ENCODE peak calls at places on chromosomes 3 and 15, in nine cellular contexts. One of them, this sample, is unnamed.

GRCh38 chr3:16432714-16433113 is 80.8 kb downstream of the RFTN1 start:
- DNase-seq in pancreas: no peak
- DNase-seq in osteoblast: no peak
- DNase-seq in choroid plexus epithelial cell: no peak
- DNase-seq in fibroblast of pulmonary artery: no peak
- DNase-seq in tibial artery: no peak
- DNase-seq in mucosa of descending colon: no peak
- DNase-seq in transverse colon: no peak
- DNase-seq in lower lobe of right lung: no peak
- DNase-seq in this sample: no peak

GRCh38 chr15:68450192-68450591 is 18.2 kb upstream of the ITGA11 start:
- DNase-seq in pancreas: no peak
- DNase-seq in osteoblast: no peak
- DNase-seq in choroid plexus epithelial cell: no peak
- DNase-seq in fibroblast of pulmonary artery: no peak
- DNase-seq in tibial artery: no peak
- DNase-seq in mucosa of descending colon: no peak
- DNase-seq in transverse colon: no peak
- DNase-seq in lower lobe of right lung: no peak
- DNase-seq in this sample: no peak

GRCh38 chr15:73518180-73518862 is 75.4 kb downstream of the REC114 start:
- DNase-seq in pancreas: no peak
- DNase-seq in osteoblast: peak
- DNase-seq in choroid plexus epithelial cell: no peak
- DNase-seq in fibroblast of pulmonary artery: no peak
- DNase-seq in tibial artery: no peak
- DNase-seq in mucosa of descending colon: no peak
- DNase-seq in transverse colon: no peak
- DNase-seq in lower lobe of right lung: no peak
- DNase-seq in this sample: no peak

GRCh38 chr3:97763586-97764148 is 891 bp upstream of the ARL6 start:
- DNase-seq in pancreas: no peak
- DNase-seq in osteoblast: no peak
- DNase-seq in choroid plexus epithelial cell: peak
- DNase-seq in fibroblast of pulmonary artery: no peak
- DNase-seq in tibial artery: no peak
- DNase-seq in mucosa of descending colon: no peak
- DNase-seq in transverse colon: no peak
- DNase-seq in lower lobe of right lung: no peak
- DNase-seq in this sample: no peak

GRCh38 chr15:45546789-45547188 is 24.2 kb upstream of the SLC30A4 start:
- DNase-seq in pancreas: no peak
- DNase-seq in osteoblast: no peak
- DNase-seq in choroid plexus epithelial cell: no peak
- DNase-seq in fibroblast of pulmonary artery: no peak
- DNase-seq in tibial artery: no peak
- DNase-seq in mucosa of descending colon: no peak
- DNase-seq in transverse colon: no peak
- DNase-seq in lower lobe of right lung: no peak
- DNase-seq in this sample: no peak

GRCh38 chr15:40501487-40501886 is 30.7 kb downstream of the CHST14 start:
- DNase-seq in pancreas: no peak
- DNase-seq in osteoblast: no peak
- DNase-seq in choroid plexus epithelial cell: no peak
- DNase-seq in fibroblast of pulmonary artery: no peak
- DNase-seq in tibial artery: no peak
- DNase-seq in mucosa of descending colon: no peak
- DNase-seq in transverse colon: no peak
- DNase-seq in lower lobe of right lung: no peak
- DNase-seq in this sample: no peak

GRCh38 chr3:106945435-106945834 is 431.8 kb upstream of the CCDC54 start:
- DNase-seq in pancreas: no peak
- DNase-seq in osteoblast: no peak
- DNase-seq in choroid plexus epithelial cell: no peak
- DNase-seq in fibroblast of pulmonary artery: peak
- DNase-seq in tibial artery: no peak
- DNase-seq in mucosa of descending colon: no peak
- DNase-seq in transverse colon: no peak
- DNase-seq in lower lobe of right lung: no peak
- DNase-seq in this sample: no peak

GRCh38 chr3:53806182-53807116 is 39.8 kb downstream of the CHDH start:
- DNase-seq in pancreas: peak
- DNase-seq in osteoblast: peak
- DNase-seq in choroid plexus epithelial cell: peak
- DNase-seq in fibroblast of pulmonary artery: peak
- DNase-seq in tibial artery: no peak
- DNase-seq in mucosa of descending colon: peak
- DNase-seq in transverse colon: peak
- DNase-seq in lower lobe of right lung: no peak
- DNase-seq in this sample: no peak

GRCh38 chr3:11329779-11330178 is 57.6 kb downstream of the ATG7 start:
- DNase-seq in pancreas: no peak
- DNase-seq in osteoblast: no peak
- DNase-seq in choroid plexus epithelial cell: no peak
- DNase-seq in fibroblast of pulmonary artery: no peak
- DNase-seq in tibial artery: no peak
- DNase-seq in mucosa of descending colon: no peak
- DNase-seq in transverse colon: no peak
- DNase-seq in lower lobe of right lung: no peak
- DNase-seq in this sample: no peak

GRCh38 chr15:68316061-68316804 is 38.7 kb downstream of the FEM1B start:
- DNase-seq in pancreas: peak
- DNase-seq in osteoblast: no peak
- DNase-seq in choroid plexus epithelial cell: peak
- DNase-seq in fibroblast of pulmonary artery: peak
- DNase-seq in tibial artery: peak
- DNase-seq in mucosa of descending colon: no peak
- DNase-seq in transverse colon: no peak
- DNase-seq in lower lobe of right lung: no peak
- DNase-seq in this sample: no peak

GRCh38 chr3:58163234-58163633 is 47.5 kb downstream of the DNASE1L3 start:
- DNase-seq in pancreas: peak
- DNase-seq in osteoblast: no peak
- DNase-seq in choroid plexus epithelial cell: peak
- DNase-seq in fibroblast of pulmonary artery: peak
- DNase-seq in tibial artery: no peak
- DNase-seq in mucosa of descending colon: no peak
- DNase-seq in transverse colon: no peak
- DNase-seq in lower lobe of right lung: no peak
- DNase-seq in this sample: no peak

GRCh38 chr3:111858641-111859040 is 424 bp upstream of the PHLDB2 start:
- DNase-seq in pancreas: no peak
- DNase-seq in osteoblast: no peak
- DNase-seq in choroid plexus epithelial cell: no peak
- DNase-seq in fibroblast of pulmonary artery: no peak
- DNase-seq in tibial artery: no peak
- DNase-seq in mucosa of descending colon: peak
- DNase-seq in transverse colon: no peak
- DNase-seq in lower lobe of right lung: no peak
- DNase-seq in this sample: no peak

GRCh38 chr3:111857474-111857873 is 1.6 kb upstream of the PHLDB2 start:
- DNase-seq in pancreas: no peak
- DNase-seq in osteoblast: no peak
- DNase-seq in choroid plexus epithelial cell: no peak
- DNase-seq in fibroblast of pulmonary artery: no peak
- DNase-seq in tibial artery: no peak
- DNase-seq in mucosa of descending colon: no peak
- DNase-seq in transverse colon: no peak
- DNase-seq in lower lobe of right lung: no peak
- DNase-seq in this sample: no peak

GRCh38 chr3:111859974-111860859 is 1.2 kb downstream of the PHLDB2 start:
- DNase-seq in pancreas: peak
- DNase-seq in osteoblast: peak
- DNase-seq in choroid plexus epithelial cell: peak
- DNase-seq in fibroblast of pulmonary artery: peak
- DNase-seq in tibial artery: peak
- DNase-seq in mucosa of descending colon: peak
- DNase-seq in transverse colon: peak
- DNase-seq in lower lobe of right lung: peak
- DNase-seq in this sample: peak

GRCh38 chr3:111861396-111861795 is 2.3 kb downstream of the PHLDB2 start:
- DNase-seq in pancreas: no peak
- DNase-seq in osteoblast: peak
- DNase-seq in choroid plexus epithelial cell: peak
- DNase-seq in fibroblast of pulmonary artery: peak
- DNase-seq in tibial artery: no peak
- DNase-seq in mucosa of descending colon: no peak
- DNase-seq in transverse colon: no peak
- DNase-seq in lower lobe of right lung: no peak
- DNase-seq in this sample: no peak

GRCh38 chr3:111859061-111859973 is at the start of gene PHLDB2:
- DNase-seq in pancreas: peak
- DNase-seq in osteoblast: peak
- DNase-seq in choroid plexus epithelial cell: peak
- DNase-seq in fibroblast of pulmonary artery: peak
- DNase-seq in tibial artery: peak
- DNase-seq in mucosa of descending colon: peak
- DNase-seq in transverse colon: peak
- DNase-seq in lower lobe of right lung: peak
- DNase-seq in this sample: no peak
- H3K4me3 ChIP-seq in pancreas: peak
- H3K4me3 ChIP-seq in osteoblast: peak
- H3K4me3 ChIP-seq in choroid plexus epithelial cell: peak
- H3K4me3 ChIP-seq in fibroblast of pulmonary artery: peak
- H3K4me3 ChIP-seq in tibial artery: peak
- H3K4me3 ChIP-seq in mucosa of descending colon: peak
- H3K4me3 ChIP-seq in transverse colon: peak
- H3K4me3 ChIP-seq in lower lobe of right lung: peak
- H3K4me3 ChIP-seq in this sample: peak

GRCh38 chr3:101026244-101026643 is 33.0 kb upstream of the ABI3BP start:
- DNase-seq in pancreas: no peak
- DNase-seq in osteoblast: no peak
- DNase-seq in choroid plexus epithelial cell: no peak
- DNase-seq in fibroblast of pulmonary artery: no peak
- DNase-seq in tibial artery: no peak
- DNase-seq in mucosa of descending colon: no peak
- DNase-seq in transverse colon: no peak
- DNase-seq in lower lobe of right lung: no peak
- DNase-seq in this sample: no peak
- TF ChIP-seq CTCF in pancreas: no peak
- TF ChIP-seq CTCF in osteoblast: no peak
- TF ChIP-seq CTCF in choroid plexus epithelial cell: no peak
- TF ChIP-seq CTCF in fibroblast of pulmonary artery: no peak
- TF ChIP-seq CTCF in tibial artery: no peak
- TF ChIP-seq CTCF in mucosa of descending colon: no peak
- TF ChIP-seq CTCF in transverse colon: no peak
- TF ChIP-seq CTCF in lower lobe of right lung: no peak
- TF ChIP-seq CTCF in this sample: no peak

GRCh38 chr15:76342382-76343201 is 6.0 kb downstream of the ISL2 start:
- DNase-seq in pancreas: no peak
- DNase-seq in osteoblast: no peak
- DNase-seq in choroid plexus epithelial cell: no peak
- DNase-seq in fibroblast of pulmonary artery: no peak
- DNase-seq in tibial artery: no peak
- DNase-seq in mucosa of descending colon: no peak
- DNase-seq in transverse colon: peak
- DNase-seq in lower lobe of right lung: no peak
- DNase-seq in this sample: no peak
- H3K4me3 ChIP-seq in pancreas: no peak
- H3K4me3 ChIP-seq in osteoblast: no peak
- H3K4me3 ChIP-seq in choroid plexus epithelial cell: no peak
- H3K4me3 ChIP-seq in fibroblast of pulmonary artery: no peak
- H3K4me3 ChIP-seq in tibial artery: peak
- H3K4me3 ChIP-seq in mucosa of descending colon: no peak
- H3K4me3 ChIP-seq in transverse colon: peak
- H3K4me3 ChIP-seq in lower lobe of right lung: peak
- H3K4me3 ChIP-seq in this sample: no peak

GRCh38 chr3:55036883-55037577 is 109.2 kb upstream of the LRTM1 start:
- DNase-seq in pancreas: no peak
- DNase-seq in osteoblast: no peak
- DNase-seq in choroid plexus epithelial cell: no peak
- DNase-seq in fibroblast of pulmonary artery: no peak
- DNase-seq in tibial artery: no peak
- DNase-seq in mucosa of descending colon: no peak
- DNase-seq in transverse colon: no peak
- DNase-seq in lower lobe of right lung: no peak
- DNase-seq in this sample: no peak

GRCh38 chr3:55042591-55042990 is 114.7 kb upstream of the LRTM1 start:
- DNase-seq in pancreas: no peak
- DNase-seq in osteoblast: no peak
- DNase-seq in choroid plexus epithelial cell: peak
- DNase-seq in fibroblast of pulmonary artery: peak
- DNase-seq in tibial artery: no peak
- DNase-seq in mucosa of descending colon: no peak
- DNase-seq in transverse colon: no peak
- DNase-seq in lower lobe of right lung: no peak
- DNase-seq in this sample: no peak
- TF ChIP-seq CTCF in pancreas: no peak
- TF ChIP-seq CTCF in osteoblast: peak
- TF ChIP-seq CTCF in choroid plexus epithelial cell: peak
- TF ChIP-seq CTCF in fibroblast of pulmonary artery: no peak
- TF ChIP-seq CTCF in tibial artery: no peak
- TF ChIP-seq CTCF in mucosa of descending colon: no peak
- TF ChIP-seq CTCF in transverse colon: no peak
- TF ChIP-seq CTCF in lower lobe of right lung: no peak
- TF ChIP-seq CTCF in this sample: peak

DNA sequence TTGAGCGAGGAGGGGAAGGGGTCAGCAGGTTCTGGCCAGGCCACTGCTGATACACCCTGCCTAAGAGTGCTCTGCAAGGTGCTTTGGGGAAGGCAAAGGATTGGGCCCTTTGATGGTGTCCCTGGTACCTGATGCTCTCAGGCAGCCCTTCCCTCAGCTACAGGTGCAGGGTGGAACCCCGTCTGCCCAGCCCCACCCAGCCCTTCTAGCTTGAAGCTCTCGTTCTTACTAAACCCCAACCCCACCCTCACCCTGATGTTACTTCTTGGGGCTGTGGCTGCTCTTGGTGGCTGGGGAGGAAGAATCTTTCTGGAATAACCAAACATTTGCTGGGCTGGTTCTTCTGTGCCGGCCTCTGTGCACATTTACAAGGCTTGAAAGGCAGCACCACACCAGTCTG is 6.4 kb downstream of the GNAI2 start:
- DNase-seq in pancreas: no peak
- DNase-seq in osteoblast: no peak
- DNase-seq in choroid plexus epithelial cell: no peak
- DNase-seq in fibroblast of pulmonary artery: no peak
- DNase-seq in tibial artery: no peak
- DNase-seq in mucosa of descending colon: no peak
- DNase-seq in transverse colon: no peak
- DNase-seq in lower lobe of right lung: no peak
- DNase-seq in this sample: no peak
- H3K4me3 ChIP-seq in pancreas: no peak
- H3K4me3 ChIP-seq in osteoblast: no peak
- H3K4me3 ChIP-seq in choroid plexus epithelial cell: no peak
- H3K4me3 ChIP-seq in fibroblast of pulmonary artery: no peak
- H3K4me3 ChIP-seq in tibial artery: no peak
- H3K4me3 ChIP-seq in mucosa of descending colon: no peak
- H3K4me3 ChIP-seq in transverse colon: no peak
- H3K4me3 ChIP-seq in lower lobe of right lung: peak
- H3K4me3 ChIP-seq in this sample: no peak

This sample was measured in LNCaP clone FGC.